ENCODE peak calls at places on chromosomes 11 and 22, in eight cellular contexts. U is ovary, Y is EH, W is A549, J is cardiac muscle cell, C is left kidney, F is sciatic nerve, M is HAP-1. A is an unnamed sample.

GRCh38 chr22:30423296-30423958 is 2.1 kb upstream of the MTFP1 start:
- DNase-seq in U (no peak), Y (no peak), W (peak; percentile 76), J (peak; percentile 51), C (no peak), F (peak; percentile 85), M (no peak), A (no peak)

GRCh38 chr22:35348026-35348590 is 32.8 kb upstream of the HMOX1 start:
- DNase-seq in U (no peak), Y (no peak), W (no peak), J (no peak), C (no peak), F (no peak), M (no peak), A (no peak)

GRCh38 chr11:123480290-123480815 is 50.3 kb downstream of the GRAMD1B start:
- DNase-seq in U (no peak), Y (no peak), W (no peak), J (no peak), C (no peak), F (no peak), M (no peak), A (no peak)

GRCh38 chr11:85685820-85686459 is at the start of gene CCDC89:
- DNase-seq in U (peak; percentile 87), Y (peak; percentile 62), W (peak; percentile 12), J (peak; percentile 37), C (peak; percentile 96), F (peak; percentile 82), M (no peak), A (peak; percentile 61)

GRCh38 chr11:43410394-43410793 is 51.7 kb downstream of the TTC17 start:
- DNase-seq in U (no peak), Y (no peak), W (peak; percentile 44), J (no peak), C (no peak), F (no peak), M (no peak), A (no peak)

GRCh38 chr11:123216249-123216648 is 21.2 kb upstream of the CLMP start:
- DNase-seq in U (no peak), Y (no peak), W (no peak), J (no peak), C (no peak), F (no peak), M (no peak), A (no peak)

GRCh38 chr11:17739945-17740338 is 5.4 kb downstream of the KCNC1 start:
- DNase-seq in U (no peak), Y (no peak), W (no peak), J (no peak), C (no peak), F (peak; percentile 28), M (no peak), A (no peak)

GRCh38 chr11:66957971-66958231 is 282 bp downstream of the PC start:
- DNase-seq in U (no peak), Y (no peak), W (no peak), J (no peak), C (no peak), F (no peak), M (no peak), A (no peak)

GRCh38 chr11:75152090-75152489 is 1.2 kb downstream of the SLCO2B1 start:
- DNase-seq in U (no peak), Y (no peak), W (no peak), J (no peak), C (no peak), F (no peak), M (no peak), A (no peak)

GRCh38 chr11:73962097-73962705 is 11.4 kb downstream of the DNAJB13 start:
- DNase-seq in U (no peak), Y (no peak), W (no peak), J (no peak), C (no peak), F (peak; percentile 12), M (no peak), A (peak; percentile 37)

GRCh38 chr11:70590356-70590991 is 192.1 kb downstream of the CTTN start:
- DNase-seq in U (no peak), Y (no peak), W (no peak), J (no peak), C (no peak), F (no peak), M (no peak), A (no peak)

GRCh38 chr11:117828641-117829368 is 4.3 kb upstream of the FXYD2 start:
- DNase-seq in U (peak; percentile 72), Y (peak; percentile 32), W (peak; percentile 29), J (no peak), C (no peak), F (no peak), M (no peak), A (peak; percentile 96)

GRCh38 chr11:42840176-42840829 is 471.5 kb upstream of the API5 start:
- DNase-seq in U (no peak), Y (no peak), W (no peak), J (no peak), C (no peak), F (no peak), M (no peak), A (no peak)

GRCh38 chr22:21707677-21708076 is 27.9 kb downstream of the YPEL1 start:
- DNase-seq in U (no peak), Y (no peak), W (no peak), J (no peak), C (peak; percentile 28), F (no peak), M (no peak), A (no peak)

GRCh38 chr11:19344661-19345518 is 104.1 kb upstream of the E2F8 start:
- DNase-seq in U (no peak), Y (peak; percentile 52), W (peak; percentile 10), J (peak; percentile 69), C (peak; percentile 89), F (peak; percentile 67), M (peak; percentile 42), A (peak; percentile 75)

GRCh38 chr22:37496651-37497599 is 10.7 kb upstream of the MFNG start:
- DNase-seq in U (no peak), Y (peak; percentile 95), W (peak; percentile 49), J (no peak), C (no peak), F (no peak), M (no peak), A (peak; percentile 82)

GRCh38 chr11:111737877-111738205 is 28.3 kb downstream of the PPP2R1B start:
- DNase-seq in U (no peak), Y (peak; percentile 40), W (no peak), J (no peak), C (peak; percentile 13), F (no peak), M (no peak), A (no peak)

GRCh38 chr11:33920838-33921613 is 29.1 kb upstream of the LMO2 start:
- DNase-seq in U (no peak), Y (no peak), W (no peak), J (no peak), C (no peak), F (no peak), M (no peak), A (no peak)

GRCh38 chr11:113487622-113488021 is 12.4 kb upstream of the DRD2 start:
- DNase-seq in U (no peak), Y (no peak), W (no peak), J (no peak), C (no peak), F (no peak), M (no peak), A (no peak)

GRCh38 chr22:39498802-39499201 is 3.3 kb upstream of the MIEF1 start:
- DNase-seq in U (no peak), Y (no peak), W (no peak), J (no peak), C (no peak), F (no peak), M (no peak), A (no peak)

GRCh38 chr11:63847363-63847762 is 8.5 kb downstream of the MARK2 start:
- DNase-seq in U (no peak), Y (no peak), W (no peak), J (no peak), C (peak; percentile 69), F (no peak), M (no peak), A (peak; percentile 85)

GRCh38 chr11:17230867-17231851 is 23.4 kb upstream of the PIK3C2A start:
- DNase-seq in U (no peak), Y (no peak), W (no peak), J (no peak), C (no peak), F (no peak), M (no peak), A (no peak)

GRCh38 chr11:132496341-132496740 is 1036.0 kb downstream of the OPCML start:
- DNase-seq in U (no peak), Y (peak; percentile 70), W (no peak), J (no peak), C (peak; percentile 92), F (no peak), M (no peak), A (no peak)

GRCh38 chr22:30321461-30321860 is 5.3 kb downstream of the TBC1D10A start:
- DNase-seq in U (no peak), Y (no peak), W (no peak), J (no peak), C (no peak), F (no peak), M (no peak), A (no peak)

GRCh38 chr11:73085189-73085875 is 56.8 kb downstream of the FCHSD2 start:
- DNase-seq in U (no peak), Y (peak; percentile 32), W (peak; percentile 59), J (no peak), C (no peak), F (no peak), M (no peak), A (no peak)

GRCh38 chr11:123560001-123560400 is 94.4 kb downstream of the SCN3B start:
- DNase-seq in U (peak; percentile 69), Y (peak; percentile 87), W (no peak), J (no peak), C (peak; percentile 90), F (peak; percentile 66), M (no peak), A (no peak)

GRCh38 chr11:93737904-93738612 is 3.2 kb downstream of the TAF1D start:
- DNase-seq in U (no peak), Y (peak; percentile 31), W (no peak), J (no peak), C (no peak), F (no peak), M (no peak), A (no peak)

GRCh38 chr11:40129276-40129675 is 1330.2 kb downstream of the LRRC4C start:
- DNase-seq in U (no peak), Y (no peak), W (peak; percentile 9), J (peak; percentile 44), C (peak; percentile 72), F (no peak), M (no peak), A (no peak)

GRCh38 chr22:46454910-46455269 is 82.5 kb downstream of the CELSR1 start:
- DNase-seq in U (no peak), Y (peak; percentile 33), W (peak; percentile 41), J (no peak), C (no peak), F (no peak), M (no peak), A (peak; percentile 92)

A was measured in islet precursor cell.